ENCODE peak calls at places on chromosome X, in four cellular contexts. Y, V, S and X are unnamed samples.

GRCh38 chrX:112968351-112969133 is 127.9 kb upstream of the AMOT start:
- DNase-seq in Y (no peak), V (no peak), S (no peak), X (no peak)

GRCh38 chrX:15838017-15838416 is 16.6 kb downstream of the AP1S2 start:
- DNase-seq in V (no peak), Y (no peak), S (no peak), X (peak; percentile 14)

GRCh38 chrX:100687546-100687945 is 43.5 kb downstream of the SRPX2 start:
- DNase-seq in V (no peak), S (no peak), Y (no peak), X (no peak)

GRCh38 chrX:98380556-98380955 is 1496.8 kb downstream of the RPA4 start:
- DNase-seq in V (no peak), Y (no peak), S (no peak), X (peak; percentile 8)

GRCh38 chrX:153957224-153957623 is 12.8 kb upstream of the RENBP start:
- DNase-seq in Y (no peak), S (no peak), V (no peak), X (no peak)

GRCh38 chrX:39724544-39724943 is 373.2 kb downstream of the BCOR start:
- DNase-seq in S (no peak), Y (no peak), V (no peak), X (no peak)

GRCh38 chrX:21974011-21974385 is 33.5 kb downstream of the SMS start:
- DNase-seq in S (no peak), Y (no peak), V (no peak), X (no peak)

GRCh38 chrX:25524150-25524549 is 508.4 kb upstream of the ARX start:
- DNase-seq in V (no peak), Y (no peak), S (peak; percentile 65), X (no peak)

GRCh38 chrX:51976503-51976902 is 83.1 kb downstream of the MAGED1 start:
- DNase-seq in S (no peak), Y (no peak), V (no peak), X (no peak)

GRCh38 chrX:16786791-16787735 is 797 bp downstream of the TXLNG start:
- DNase-seq in V (peak; percentile 10), Y (peak; percentile 35), S (peak; percentile 53), X (no peak)

GRCh38 chrX:42704454-42704853 is 73.5 kb downstream of the PPP1R2C start:
- DNase-seq in S (peak; percentile 1), V (peak; percentile 1), Y (no peak), X (no peak)

GRCh38 chrX:36867143-36867542 is 141.0 kb upstream of the FAM47C start:
- DNase-seq in Y (no peak), S (peak; percentile 34), V (peak; percentile 1), X (peak; percentile 2)

GRCh38 chrX:139158256-139158655 is 372.3 kb upstream of the F9 start:
- DNase-seq in Y (no peak), V (no peak), S (no peak), X (no peak)

GRCh38 chrX:124216396-124217124 is 115.9 kb upstream of the TEX13D start:
- DNase-seq in Y (no peak), V (no peak), S (no peak), X (peak; percentile 25)

GRCh38 chrX:84205276-84205675 is 17.3 kb upstream of the RPS6KA6 start:
- DNase-seq in S (no peak), V (no peak), Y (no peak), X (no peak)

GRCh38 chrX:40176979-40177430 is 79.2 kb upstream of the BCOR start:
- DNase-seq in Y (no peak), S (no peak), V (no peak), X (no peak)

GRCh38 chrX:87621697-87622096 is 104.1 kb downstream of the KLHL4 start:
- DNase-seq in S (peak; percentile 60), Y (no peak), V (no peak), X (no peak)

GRCh38 chrX:31397119-31397518 is 325.3 kb upstream of the FTHL17 start:
- DNase-seq in Y (no peak), V (peak; percentile 74), S (peak; percentile 46), X (no peak)

GRCh38 chrX:115174548-115174947 is 14.7 kb upstream of the RBMXL3 start:
- DNase-seq in V (peak; percentile 29), Y (no peak), S (peak; percentile 1), X (no peak)

GRCh38 chrX:154531626-154532025 is 15.0 kb downstream of the G6PD start:
- DNase-seq in S (no peak), V (peak; percentile 88), Y (no peak), X (no peak)

GRCh38 chrX:123405231-123405630 is 221.2 kb downstream of the GRIA3 start:
- DNase-seq in S (no peak), V (no peak), Y (no peak), X (no peak)

GRCh38 chrX:133580630-133581029 is 165.3 kb upstream of the GPC4 start:
- DNase-seq in V (no peak), S (peak; percentile 45), Y (no peak), X (no peak)

GRCh38 chrX:97229318-97229717 is 345.6 kb downstream of the RPA4 start:
- DNase-seq in V (no peak), Y (no peak), S (no peak), X (no peak)

GRCh38 chrX:133544105-133544504 is 128.8 kb upstream of the GPC4 start:
- DNase-seq in V (no peak), S (peak; percentile 62), Y (no peak), X (no peak)

GRCh38 chrX:134908235-134908834 is 82.5 kb upstream of the SMIM10 start:
- DNase-seq in S (peak; percentile 54), V (peak; percentile 41), Y (no peak), X (no peak)

GRCh38 chrX:131764224-131764623 is 220.3 kb downstream of the OR13H1 start:
- DNase-seq in V (no peak), S (no peak), Y (no peak), X (no peak)

GRCh38 chrX:19799319-19800182 is 87.8 kb downstream of the SH3KBP1 start:
- DNase-seq in S (peak; percentile 43), Y (peak; percentile 46), V (peak; percentile 6), X (no peak)

GRCh38 chrX:54721424-54721823 is 76.6 kb downstream of the ITIH6 start:
- DNase-seq in V (peak; percentile 8), Y (no peak), S (no peak), X (no peak)

GRCh38 chrX:32045149-32045548 is 973.3 kb upstream of the FTHL17 start:
- DNase-seq in V (no peak), Y (no peak), S (no peak), X (no peak)

GRCh38 chrX:70087857-70088256 is 25.6 kb downstream of the OTUD6A start:
- DNase-seq in Y (no peak), S (peak; percentile 64), V (peak; percentile 18), X (no peak)

GRCh38 chrX:150767475-150768131 is 74.4 kb downstream of the MTMR1 start:
- DNase-seq in S (peak; percentile 79), V (peak; percentile 81), Y (peak; percentile 15), X (no peak)

GRCh38 chrX:40550069-40550468 is 30.7 kb upstream of the ATP6AP2 start:
- DNase-seq in S (no peak), Y (no peak), V (no peak), X (no peak)

GRCh38 chrX:117511379-117511778 is 605.2 kb downstream of the KLHL13 start:
- DNase-seq in V (no peak), Y (no peak), S (no peak), X (no peak)

GRCh38 chrX:7515681-7516413 is 327.1 kb upstream of the VCX start:
- DNase-seq in S (no peak), Y (no peak), V (peak; percentile 61), X (no peak)

GRCh38 chrX:150421816-150422215 is 58.7 kb downstream of the MAMLD1 start:
- DNase-seq in Y (no peak), S (peak; percentile 34), V (no peak), X (no peak)

GRCh38 chrX:136586386-136586785 is 54.4 kb downstream of the VGLL1 start:
- DNase-seq in V (no peak), S (no peak), Y (no peak), X (no peak)